ENCODE peak calls at places on chromosomes 7 and 10, in five cellular contexts. A is mammary epithelial cell, K is endodermal cell, U is hepatocyte, C is IMR-90. S is an unnamed sample.

GRCh38 chr10:116848032-116848911 is 1.0 kb upstream of the ENO4 start:
- DNase-seq in U (no peak), K (no peak), A (peak; percentile 61), C (no peak), S (no peak)

GRCh38 chr10:22854935-22855421 is 72.9 kb upstream of the ARMC3 start:
- DNase-seq in C (peak; percentile 27), A (no peak), K (no peak), U (peak; percentile 24), S (no peak)

GRCh38 chr10:79547973-79548372 is 12.2 kb downstream of the SFTPA2 start:
- DNase-seq in K (no peak), C (no peak), A (no peak), U (no peak), S (no peak)

GRCh38 chr7:36474283-36475010 is 84.8 kb downstream of the ANLN start:
- DNase-seq in K (no peak), U (no peak), C (peak; percentile 41), A (no peak), S (no peak)

GRCh38 chr7:121544726-121545125 is 148.6 kb upstream of the FAM3C start:
- DNase-seq in K (peak; percentile 63), A (peak; percentile 98), C (peak; percentile 89), U (peak; percentile 28), S (peak; percentile 98)

GRCh38 chr7:45874408-45875131 is 1.7 kb upstream of the CCDC201 start:
- DNase-seq in A (peak; percentile 63), C (peak; percentile 94), K (no peak), U (no peak), S (no peak)

GRCh38 chr7:34019431-34019830 is 114.1 kb downstream of the BMPER start:
- DNase-seq in K (peak; percentile 48), U (no peak), C (peak; percentile 51), A (no peak), S (no peak)

GRCh38 chr10:31774291-31774900 is 154.2 kb downstream of the ARHGAP12 start:
- DNase-seq in U (peak; percentile 30), C (peak; percentile 35), A (no peak), K (no peak), S (no peak)

GRCh38 chr10:25102423-25102822 is 72.4 kb upstream of the GPR158 start:
- DNase-seq in C (no peak), K (no peak), U (no peak), A (no peak), S (no peak)

GRCh38 chr10:70599791-70600190 is 2.8 kb downstream of the PRF1 start:
- DNase-seq in K (no peak), C (no peak), A (no peak), U (no peak), S (no peak)

GRCh38 chr7:156612930-156613329 is 27.6 kb upstream of the RNF32 start:
- DNase-seq in U (no peak), C (no peak), K (no peak), A (no peak), S (no peak)

GRCh38 chr10:69506834-69507643 is 55.8 kb downstream of the TSPAN15 start:
- DNase-seq in U (peak; percentile 16), K (no peak), A (no peak), C (no peak), S (no peak)

GRCh38 chr10:69663548-69663947 is 33.5 kb downstream of the FAM241B start:
- DNase-seq in K (peak; percentile 88), U (no peak), C (no peak), A (no peak), S (no peak)

GRCh38 chr10:33333260-33334169 is 952 bp downstream of the NRP1 start:
- DNase-seq in C (no peak), A (peak; percentile 65), K (no peak), U (no peak), S (no peak)

GRCh38 chr7:131563918-131564317 is 7.5 kb upstream of the PODXL start:
- DNase-seq in K (no peak), A (no peak), C (no peak), U (no peak), S (no peak)

GRCh38 chr10:6221971-6222751 is 19.4 kb downstream of the PFKFB3 start:
- DNase-seq in C (peak; percentile 29), A (no peak), U (no peak), K (no peak), S (no peak)

GRCh38 chr10:4331150-4331549 is 494.9 kb upstream of the AKR1E2 start:
- DNase-seq in U (no peak), C (no peak), A (peak; percentile 52), K (no peak), S (no peak)

GRCh38 chr7:92851732-92852131 is 15.4 kb upstream of the CDK6 start:
- DNase-seq in C (peak; percentile 31), K (no peak), U (no peak), A (peak; percentile 29), S (no peak)

GRCh38 chr7:142616121-142616643 is 133.1 kb upstream of the PRSS1 start:
- DNase-seq in C (no peak), K (no peak), U (no peak), A (peak; percentile 8), S (no peak)
- H3K27me3 ChIP-seq in C (no peaks in the 10 kb centered on the region), K (peaks cover 5% of the 10 kb centered on the region), U (peaks cover 4% of the 10 kb centered on the region), A (no peaks in the 10 kb centered on the region), S (no peaks in the 10 kb centered on the region)

GRCh38 chr7:3300651-3301471 is at the start of gene SDK1:
- DNase-seq in K (peak; percentile 96), U (peak; percentile 97), A (peak; percentile 80), C (peak; percentile 85), S (peak; percentile 38)

GRCh38 chr7:3300221-3300650 is 816 bp upstream of the SDK1 start:
- DNase-seq in U (peak; percentile 47), A (no peak), C (peak; percentile 15), K (peak; percentile 73), S (no peak)

GRCh38 chr7:3302681-3303320 is 1.7 kb downstream of the SDK1 start:
- DNase-seq in C (no peak), U (no peak), K (no peak), A (no peak), S (no peak)

GRCh38 chr7:3301831-3302618 is 973 bp downstream of the SDK1 start:
- DNase-seq in C (peak; percentile 29), U (peak; percentile 65), K (peak; percentile 74), A (no peak), S (no peak)

DNA sequence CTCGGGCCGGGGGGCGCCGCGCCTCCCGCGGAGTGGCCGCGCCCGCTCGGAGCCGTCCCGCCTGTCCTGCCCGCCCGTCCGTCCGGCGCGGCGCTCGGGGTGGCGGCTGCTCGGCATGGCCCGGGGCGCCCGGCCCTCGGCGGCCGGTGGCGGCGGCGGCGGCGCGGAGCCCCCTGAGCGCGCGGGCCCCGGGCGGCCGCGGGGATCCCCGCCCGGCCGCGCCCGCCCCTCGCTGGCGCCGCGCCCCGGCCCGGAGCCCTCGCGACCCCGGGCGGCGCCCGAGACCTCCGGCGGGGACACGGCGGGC is 373 bp downstream of the SDK1 start:
- DNase-seq in A (no peak), K (no peak), C (no peak), U (no peak), S (no peak)
- H3K4me3 ChIP-seq in A (peak overlapping the region; percentile 27), K (no peak overlapping the region), C (peak overlapping the region; percentile 43), U (peak overlapping the region; percentile 60), S (peak overlapping the region; percentile 67)

GRCh38 chr7:138916731-138917130 is 64.5 kb downstream of the KIAA1549 start:
- DNase-seq in C (no peak), K (no peak), A (no peak), U (no peak), S (no peak)

GRCh38 chr7:138918756-138919155 is 62.4 kb downstream of the KIAA1549 start:
- DNase-seq in C (no peak), A (no peak), U (no peak), K (no peak), S (no peak)

GRCh38 chr7:138919256-138919655 is 61.9 kb downstream of the KIAA1549 start:
- DNase-seq in K (no peak), C (peak; percentile 64), A (no peak), U (no peak), S (no peak)

GRCh38 chr7:138917771-138918170 is 63.4 kb downstream of the KIAA1549 start:
- DNase-seq in C (no peak), U (no peak), A (no peak), K (no peak), S (no peak)

DNA sequence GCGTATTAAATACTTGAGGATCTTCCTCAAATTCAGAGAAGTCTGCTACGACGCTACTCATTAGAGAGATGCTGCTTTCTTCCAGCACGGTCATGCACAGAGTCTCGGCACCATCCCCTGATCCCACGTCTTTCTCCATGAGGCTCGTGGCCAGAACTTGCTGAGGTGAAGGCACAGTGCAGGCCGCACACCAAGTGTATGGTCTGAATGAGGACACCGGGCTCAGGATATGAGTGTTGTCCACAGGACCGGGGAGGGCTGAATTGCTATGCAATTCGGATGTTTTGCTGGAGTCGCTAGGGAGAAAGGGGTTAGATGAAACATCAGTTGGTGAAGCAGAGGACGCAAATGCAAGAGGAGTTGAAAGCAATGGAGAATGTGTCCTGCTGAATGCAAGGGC is 63.0 kb downstream of the KIAA1549 start:
- DNase-seq in A (no peak), C (no peak), K (no peak), U (no peak), S (no peak)
- TF ChIP-seq CTCF in A (no peak), C (no peak), K (no peak), U (no peak), S (no peak)

GRCh38 chr7:142878315-142878714 is 7.2 kb downstream of the TRPV6 start:
- DNase-seq in C (no peak), K (no peak), A (no peak), U (no peak), S (no peak)
- H3K27me3 ChIP-seq in C (no peaks in the 10 kb centered on the region), K (peaks cover 5% of the 10 kb centered on the region), A (no peaks in the 10 kb centered on the region), U (peaks cover 6% of the 10 kb centered on the region), S (no peaks in the 10 kb centered on the region)

GRCh38 chr7:100476108-100476780 is 2.8 kb downstream of the TSC22D4 start:
- DNase-seq in C (no peak), K (no peak), A (no peak), U (no peak), S (no peak)
- H3K4me3 ChIP-seq in C (peak overlapping the region; percentile 91), K (peak overlapping the region; percentile 88), A (peak overlapping the region; percentile 92), U (no peak overlapping the region), S (no peak overlapping the region)

GRCh38 chr7:92159-92767 is 100.1 kb upstream of the FAM20C start:
- DNase-seq in U (no peak), C (no peak), K (peak; percentile 45), A (no peak), S (no peak)

GRCh38 chr7:88927-89921 is 103.1 kb upstream of the FAM20C start:
- DNase-seq in C (peak; percentile 96), A (peak; percentile 92), U (peak; percentile 66), K (peak; percentile 47), S (peak; percentile 93)

GRCh38 chr7:88095-88926 is 104.1 kb upstream of the FAM20C start:
- DNase-seq in A (no peak), C (no peak), U (peak; percentile 5), K (peak; percentile 82), S (no peak)

GRCh38 chr7:91396-92158 is 100.8 kb upstream of the FAM20C start:
- DNase-seq in U (no peak), A (no peak), K (peak; percentile 49), C (no peak), S (no peak)

GRCh38 chr7:90111-91063 is 102.0 kb upstream of the FAM20C start:
- DNase-seq in K (no peak), A (peak; percentile 43), C (peak; percentile 83), U (peak; percentile 81), S (no peak)
- TF ChIP-seq CTCF in K (no peak), A (no peak), C (no peak), U (no peak), S (no peak)

S was measured in kidney epithelial cell.